ENCODE peak calls at places on chromosomes 13 and 19, in ten cellular contexts. V is stomach, S is psoas muscle, C is choroid plexus epithelial cell, R is tibial nerve, I is adrenal gland, B is SK-N-SH, P is thoracic aorta, N is HL-60, Q is A549. O is an unnamed sample.

GRCh38 chr13:75744127-75744526 is 108.0 kb downstream of the LMO7 start:
- DNase-seq in S (no peak), I (no peak), P (no peak), N (no peak), C (no peak), V (no peak), Q (no peak), B (no peak), R (no peak), O (no peak)

GRCh38 chr13:40668335-40668734 is 1.9 kb upstream of the FOXO1 start:
- DNase-seq in C (no peak), R (peak; percentile 50), Q (peak; percentile 66), I (no peak), B (no peak), V (no peak), S (peak; percentile 79), N (peak; percentile 28), P (no peak), O (no peak)

GRCh38 chr13:50644081-50644871 is 199.2 kb downstream of the DLEU7 start:
- DNase-seq in I (no peak), P (no peak), V (no peak), C (no peak), N (no peak), R (no peak), Q (no peak), B (no peak), S (no peak), O (no peak)

GRCh38 chr19:1154731-1155351 is 19.2 kb downstream of the SBNO2 start:
- DNase-seq in N (peak; percentile 87), Q (peak; percentile 58), I (peak; percentile 97), S (peak; percentile 96), B (peak; percentile 86), R (peak; percentile 78), V (peak; percentile 87), P (peak; percentile 80), C (peak; percentile 93), O (no peak)

GRCh38 chr19:56508282-56508778 is 675 bp downstream of the ZNF471 start:
- DNase-seq in N (no peak), I (no peak), V (no peak), B (no peak), C (no peak), R (no peak), P (no peak), Q (no peak), S (peak; percentile 39), O (no peak)

GRCh38 chr13:40363653-40364052 is 302.8 kb downstream of the FOXO1 start:
- DNase-seq in V (no peak), N (no peak), Q (no peak), P (no peak), C (no peak), R (no peak), I (no peak), S (no peak), B (no peak), O (no peak)

GRCh38 chr19:51327066-51327985 is 14.6 kb downstream of the VSIG10L start:
- DNase-seq in N (peak; percentile 72), B (no peak), C (peak; percentile 60), I (peak; percentile 65), R (no peak), P (no peak), S (no peak), Q (peak; percentile 88), V (peak; percentile 28), O (no peak)

GRCh38 chr13:110644892-110645521 is 29.7 kb downstream of the NAXD start:
- DNase-seq in C (peak; percentile 82), Q (no peak), S (peak; percentile 83), R (no peak), N (peak; percentile 95), I (peak; percentile 85), B (peak; percentile 46), V (peak; percentile 77), P (no peak), O (peak; percentile 10)

GRCh38 chr13:34358811-34359513 is 541.0 kb downstream of the RFC3 start:
- DNase-seq in I (no peak), P (no peak), S (no peak), V (no peak), N (no peak), C (peak; percentile 92), Q (no peak), B (no peak), R (no peak), O (peak; percentile 66)

GRCh38 chr13:69796256-69796655 is 311.4 kb upstream of the ATXN8OS start:
- DNase-seq in I (no peak), C (no peak), P (no peak), V (no peak), S (no peak), Q (no peak), B (no peak), R (no peak), N (no peak), O (no peak)

GRCh38 chr19:55189424-55189823 is 9.3 kb upstream of the SYT5 start:
- DNase-seq in P (no peak), N (no peak), I (no peak), C (peak; percentile 96), S (peak; percentile 71), B (no peak), R (no peak), V (no peak), Q (peak; percentile 99), O (peak; percentile 83)

GRCh38 chr19:15015946-15016542 is 33.2 kb upstream of the CASP14 start:
- DNase-seq in B (no peak), P (no peak), V (no peak), C (peak; percentile 19), N (no peak), S (no peak), Q (no peak), R (no peak), I (peak; percentile 33), O (no peak)

GRCh38 chr19:10543420-10544241 is at the start of gene ATG4D:
- DNase-seq in B (peak; percentile 100), S (peak; percentile 89), R (peak; percentile 56), I (peak; percentile 80), N (peak; percentile 65), V (peak; percentile 96), P (no peak), C (peak; percentile 66), Q (peak; percentile 88), O (no peak)

GRCh38 chr13:43986395-43986794 is 106.7 kb downstream of the LACC1 start:
- DNase-seq in I (no peak), P (no peak), R (no peak), V (no peak), B (no peak), Q (no peak), C (no peak), N (no peak), S (no peak), O (no peak)
- H3K4me3 ChIP-seq in I (no peak overlapping the region), P (no peak overlapping the region), R (no peak overlapping the region), V (no peak overlapping the region), B (no peak overlapping the region), Q (no peak overlapping the region), C (no peak overlapping the region), N (no peak overlapping the region), S (no peak overlapping the region), O (no peak overlapping the region)

GRCh38 chr13:91135376-91135775 is 212.1 kb upstream of the MIR17HG start:
- DNase-seq in P (no peak), B (no peak), I (no peak), N (no peak), S (no peak), Q (no peak), C (no peak), V (no peak), R (no peak), O (no peak)

GRCh38 chr13:91133941-91134772 is 213.3 kb upstream of the MIR17HG start:
- DNase-seq in Q (peak; percentile 18), N (peak; percentile 33), P (no peak), V (peak; percentile 42), B (peak; percentile 37), R (no peak), S (no peak), I (peak; percentile 60), C (peak; percentile 74), O (no peak)

GRCh38 chr13:91134773-91135124 is 212.7 kb upstream of the MIR17HG start:
- DNase-seq in S (no peak), V (no peak), P (no peak), N (no peak), I (no peak), B (no peak), C (no peak), Q (no peak), R (no peak), O (no peak)

GRCh38 chr13:91136806-91137205 is 210.7 kb upstream of the MIR17HG start:
- DNase-seq in N (no peak), S (no peak), P (no peak), C (no peak), Q (no peak), B (no peak), R (no peak), I (no peak), V (no peak), O (no peak)

GRCh38 chr13:91135949-91136348 is 211.5 kb upstream of the MIR17HG start:
- DNase-seq in P (no peak), V (no peak), R (no peak), S (no peak), I (no peak), Q (no peak), B (no peak), C (no peak), N (no peak), O (no peak)
- TF ChIP-seq CTCF in P (no peak), V (no peak), R (no peak), S (no peak), I (no peak), Q (no peak), B (no peak), C (no peak), N (no peak), O (no peak)

GRCh38 chr19:42325308-42325895 is at the start of gene MEGF8:
- DNase-seq in P (peak; percentile 91), V (peak; percentile 98), I (peak; percentile 98), S (peak; percentile 99), C (peak; percentile 99), N (peak; percentile 99), B (peak; percentile 98), Q (peak; percentile 100), R (peak; percentile 92), O (peak; percentile 91)

GRCh38 chr19:42325896-42326771 is 699 bp downstream of the MEGF8 start:
- DNase-seq in I (peak; percentile 35), N (peak; percentile 26), C (no peak), B (peak; percentile 62), V (peak; percentile 28), S (peak; percentile 68), R (no peak), Q (peak; percentile 59), P (no peak), O (no peak)

GRCh38 chr19:42328854-42329253 is 3.4 kb downstream of the MEGF8 start:
- DNase-seq in S (no peak), P (no peak), I (no peak), N (no peak), V (no peak), Q (no peak), R (no peak), C (no peak), B (no peak), O (no peak)

GRCh38 chr19:42327381-42327780 is 1.9 kb downstream of the MEGF8 start:
- DNase-seq in C (no peak), P (no peak), R (no peak), N (no peak), S (no peak), I (no peak), V (no peak), B (no peak), Q (no peak), O (no peak)

GRCh38 chr19:42326969-42327368 is 1.5 kb downstream of the MEGF8 start:
- DNase-seq in B (no peak), R (no peak), V (no peak), Q (no peak), N (no peak), P (no peak), S (no peak), C (no peak), I (no peak), O (no peak)
- H3K4me3 ChIP-seq in B (peak overlapping the region; percentile 99), R (no peak overlapping the region), V (no peak overlapping the region), Q (peak overlapping the region; percentile 75), N (no peak overlapping the region), P (no peak overlapping the region), S (peak overlapping the region; percentile 91), C (no peak overlapping the region), I (no peak overlapping the region), O (no peak overlapping the region)

GRCh38 chr19:18980432-18981020 is 39.5 kb upstream of the HOMER3 start:
- DNase-seq in P (no peak), S (no peak), B (no peak), Q (no peak), N (no peak), R (no peak), V (no peak), C (no peak), I (no peak), O (no peak)
- TF ChIP-seq CTCF in P (no peak), S (no peak), B (no peak), Q (no peak), N (no peak), R (no peak), V (no peak), C (no peak), I (no peak), O (no peak)